ENCODE peak calls at places on chromosomes 12 and 14, in four cellular contexts. F is OCI-LY7, W is heart right ventricle, V is mammary epithelial cell. Q is an unnamed sample.
A peak's percentile ranks its signal among the peaks of the same experiment; 100 is the strongest.

GRCh38 chr12:115636546-115636945 is 640.9 kb downstream of the MED13L start:
- DNase-seq in W (no peak), F (no peak), V (no peak), Q (no peak)

GRCh38 chr14:102659797-102660196 is 67.3 kb downstream of the RCOR1 start:
- DNase-seq in V (peak; percentile 63), F (no peak), W (no peak), Q (no peak)

GRCh38 chr12:130330685-130331084 is 7.0 kb upstream of the PIWIL1 start:
- DNase-seq in F (no peak), W (no peak), V (no peak), Q (no peak)

GRCh38 chr12:110704750-110705149 is 15.8 kb upstream of the HVCN1 start:
- DNase-seq in W (no peak), V (peak; percentile 24), F (peak; percentile 57), Q (peak; percentile 29)

GRCh38 chr14:55927059-55927458 is 191.2 kb upstream of the PELI2 start:
- DNase-seq in V (no peak), W (no peak), F (no peak), Q (no peak)

GRCh38 chr14:50667491-50668007 is 557 bp downstream of the SAV1 start:
- DNase-seq in W (no peak), F (peak; percentile 67), V (peak; percentile 48), Q (peak; percentile 32)

GRCh38 chr12:94650143-94651056 is at the start of gene TMCC3:
- DNase-seq in V (peak; percentile 68), F (no peak), W (peak; percentile 22), Q (peak; percentile 78)

GRCh38 chr14:34619399-34619920 is 10.5 kb downstream of the SNX6 start:
- DNase-seq in F (no peak), W (no peak), V (no peak), Q (no peak)

GRCh38 chr12:11780521-11781101 is 131.1 kb downstream of the ETV6 start:
- DNase-seq in V (no peak), W (no peak), F (peak; percentile 58), Q (no peak)

GRCh38 chr14:64208261-64208660 is 85.9 kb downstream of the ESR2 start:
- DNase-seq in F (no peak), W (no peak), V (no peak), Q (no peak)

GRCh38 chr12:119096429-119097202 is 82.1 kb upstream of the HSPB8 start:
- DNase-seq in F (no peak), W (no peak), V (no peak), Q (no peak)

GRCh38 chr14:99026471-99026870 is 245.5 kb downstream of the BCL11B start:
- DNase-seq in W (no peak), F (peak; percentile 68), V (peak; percentile 11), Q (no peak)

GRCh38 chr12:113439606-113440030 is 17.4 kb downstream of the SDSL start:
- DNase-seq in F (peak; percentile 59), W (peak; percentile 25), V (no peak), Q (peak; percentile 47)

GRCh38 chr12:76384560-76384959 is 36.3 kb upstream of the BBS10 start:
- DNase-seq in F (no peak), W (no peak), V (no peak), Q (no peak)

GRCh38 chr14:100146548-100147091 is 12.8 kb downstream of the DEGS2 start:
- DNase-seq in W (no peak), F (no peak), V (no peak), Q (no peak)

GRCh38 chr14:105419305-105420091 is at the start of gene MTA1:
- DNase-seq in F (peak; percentile 68), V (no peak), W (no peak), Q (peak; percentile 96)

GRCh38 chr12:43226151-43226550 is 325.9 kb downstream of the ADAMTS20 start:
- DNase-seq in V (no peak), W (no peak), F (no peak), Q (no peak)

GRCh38 chr12:88691811-88692210 is 111.5 kb upstream of the KITLG start:
- DNase-seq in V (no peak), F (no peak), W (no peak), Q (no peak)

GRCh38 chr14:70555890-70556289 is 21.1 kb upstream of the ADAM20 start:
- DNase-seq in W (peak; percentile 7), F (no peak), V (peak; percentile 63), Q (no peak)

GRCh38 chr14:92670967-92671366 is 77.5 kb downstream of the LGMN start:
- DNase-seq in W (no peak), V (no peak), F (no peak), Q (no peak)

GRCh38 chr12:49750027-49750977 is 8.9 kb downstream of the TMBIM6 start:
- DNase-seq in V (peak; percentile 90), W (no peak), F (peak; percentile 44), Q (no peak)

GRCh38 chr12:20868277-20868676 is 57.8 kb downstream of the SLCO1B3 start:
- DNase-seq in W (no peak), V (no peak), F (no peak), Q (no peak)

GRCh38 chr12:121260091-121260490 is 36.4 kb downstream of the CAMKK2 start:
- DNase-seq in W (no peak), V (no peak), F (no peak), Q (no peak)

GRCh38 chr12:39105111-39105510 is 199.7 kb upstream of the CPNE8 start:
- DNase-seq in W (no peak), F (no peak), V (no peak), Q (no peak)

GRCh38 chr12:107372229-107372658 is 278.9 kb upstream of the CRY1 start:
- DNase-seq in V (peak; percentile 89), F (peak; percentile 21), W (no peak), Q (no peak)

GRCh38 chr14:105508069-105508468 is 17.0 kb downstream of the TEDC1 start:
- DNase-seq in W (no peak), F (no peak), V (no peak), Q (no peak)

GRCh38 chr14:71475916-71476315 is 456.3 kb upstream of the RGS6 start:
- DNase-seq in F (no peak), W (no peak), V (no peak), Q (no peak)

GRCh38 chr12:45329238-45329637 is 113.3 kb downstream of the ANO6 start:
- DNase-seq in F (no peak), W (no peak), V (no peak), Q (no peak)

GRCh38 chr12:53770281-53770680 is 18.5 kb upstream of the CISTR start:
- DNase-seq in V (peak; percentile 93), W (no peak), F (no peak), Q (no peak)

GRCh38 chr14:24231263-24232120 is 675 bp downstream of the NEDD8 start:
- DNase-seq in V (peak; percentile 44), F (peak; percentile 43), W (no peak), Q (no peak)

GRCh38 chr12:96812153-96812552 is 94.9 kb upstream of the NEDD1 start:
- DNase-seq in W (no peak), F (no peak), V (no peak), Q (no peak)

GRCh38 chr12:24363177-24363754 is 413.8 kb upstream of the SOX5 start:
- DNase-seq in W (no peak), F (no peak), V (no peak), Q (no peak)

GRCh38 chr14:36450550-36450949 is 69.5 kb downstream of the NKX2-1 start:
- DNase-seq in F (no peak), V (no peak), W (no peak), Q (no peak)

GRCh38 chr12:132102297-132102696 is 41.8 kb downstream of the DDX51 start:
- DNase-seq in W (no peak), V (no peak), F (no peak), Q (no peak)

GRCh38 chr12:123085730-123086487 is 65.0 kb downstream of the PITPNM2 start:
- DNase-seq in F (no peak), V (peak; percentile 94), W (no peak), Q (no peak)

GRCh38 chr12:20778969-20779368 is 31.5 kb upstream of the SLCO1B3 start:
- DNase-seq in W (no peak), V (no peak), F (no peak), Q (no peak)

GRCh38 chr12:66352197-66352596 is 49.9 kb downstream of the HELB start:
- DNase-seq in W (peak; percentile 8), V (no peak), F (peak; percentile 67), Q (peak; percentile 28)
- TF ChIP-seq CTCF in W (peak; percentile 31), V (peak; percentile 36), F (peak; percentile 70), Q (no peak)

DNA sequence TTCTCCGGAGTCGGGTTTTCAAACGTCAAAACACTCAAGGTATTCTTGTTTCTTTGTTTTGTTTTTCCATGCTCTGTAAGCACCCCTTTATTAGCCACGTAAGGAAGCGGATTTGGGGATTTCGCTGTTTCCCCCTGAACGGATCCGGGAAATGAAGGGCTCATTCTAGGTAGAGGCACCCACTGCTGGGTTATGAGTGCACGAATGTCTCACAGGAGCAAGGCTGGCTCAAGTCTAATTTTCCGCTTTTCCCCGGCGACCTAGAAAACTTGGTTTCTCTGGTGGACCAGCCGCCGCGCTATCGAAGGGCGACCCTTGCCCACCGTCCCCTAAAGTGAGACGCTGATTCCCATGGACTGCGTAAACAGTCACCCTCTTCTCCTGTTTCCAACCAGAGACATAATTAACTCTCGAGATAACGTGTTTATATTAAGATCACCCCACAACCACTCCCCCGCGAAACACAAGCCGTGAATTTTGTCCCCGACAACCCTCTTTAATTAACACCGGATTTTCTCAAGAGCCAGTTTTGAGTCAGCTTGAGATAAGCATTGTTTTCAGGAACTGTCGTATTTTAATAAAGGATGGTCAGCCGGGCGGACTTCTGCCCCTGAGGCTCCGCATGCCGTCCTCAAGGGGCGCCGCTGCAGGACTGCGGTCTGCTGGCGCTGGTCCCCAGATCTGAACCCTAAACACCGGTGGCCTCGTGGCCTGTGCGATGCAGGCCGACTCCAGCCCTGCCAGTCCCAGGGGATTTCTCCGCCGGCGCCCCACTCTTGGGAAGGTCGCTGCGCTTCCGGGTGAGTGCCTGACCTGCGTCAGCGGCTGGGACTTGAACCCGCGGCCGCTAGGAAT is 523 bp upstream of the ABCC9 start:
- DNase-seq in W (peak; percentile 70), V (no peak), F (no peak), Q (no peak)
- TF ChIP-seq CTCF in W (peak; percentile 31), V (no peak), F (no peak), Q (no peak)

GRCh38 chr12:103771466-103771865 is 69.6 kb downstream of the NT5DC3 start:
- DNase-seq in F (no peak), V (no peak), W (peak; percentile 18), Q (peak; percentile 18)
- TF ChIP-seq CTCF in F (peak; percentile 37), V (peak; percentile 21), W (peak; percentile 26), Q (no peak)

DNA sequence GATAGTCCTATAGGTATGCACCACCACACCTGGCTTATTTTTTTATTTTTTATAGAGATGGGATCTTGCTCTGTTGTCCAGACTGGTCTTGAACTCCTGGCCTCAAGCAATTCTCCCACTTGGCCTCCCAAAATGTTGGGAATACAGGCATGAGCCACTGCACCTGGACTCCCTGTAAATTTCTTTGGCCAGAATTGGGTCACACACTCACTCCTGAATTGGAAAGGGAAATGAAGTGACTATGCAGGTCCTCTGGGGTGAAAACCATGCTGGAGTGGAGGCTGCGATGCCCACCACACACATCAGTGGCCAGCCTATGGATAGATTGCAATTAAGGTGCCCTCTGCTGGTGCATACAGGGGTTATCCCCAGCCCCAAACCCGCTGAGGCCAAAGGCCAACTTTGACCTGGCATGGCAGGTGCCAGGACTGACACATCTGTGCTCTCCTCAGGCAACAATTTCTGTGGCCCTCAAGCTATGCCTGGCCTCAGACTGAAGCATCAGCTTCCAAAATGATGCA is 125.6 kb downstream of the SLC38A6 start:
- DNase-seq in V (no peak), F (peak; percentile 52), W (no peak), Q (no peak)
- TF ChIP-seq CTCF in V (peak; percentile 16), F (peak; percentile 74), W (peak; percentile 13), Q (no peak)

DNA sequence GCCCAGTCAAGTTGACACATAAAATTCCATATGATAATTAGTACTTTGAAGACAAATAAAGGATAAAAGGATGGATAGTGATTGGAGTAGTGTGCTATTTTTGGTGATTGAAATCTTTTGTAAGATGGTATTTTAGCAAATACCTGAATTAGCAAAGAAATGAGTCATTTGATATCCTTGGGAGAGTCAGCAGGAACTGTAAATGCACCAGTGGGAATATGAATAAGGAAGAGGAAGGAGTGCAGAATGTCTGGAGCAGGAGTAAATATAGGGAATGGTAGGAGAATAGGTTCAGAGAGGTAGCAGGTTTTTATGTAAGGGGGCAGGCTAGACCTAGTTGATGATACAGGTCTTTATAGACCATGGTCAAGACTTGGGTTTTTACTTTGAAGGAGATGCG is 74.9 kb downstream of the TRMT5 start:
- DNase-seq in W (no peak), F (no peak), V (no peak), Q (no peak)
- TF ChIP-seq CTCF in W (no peak), F (no peak), V (no peak), Q (no peak)

Q was measured in GM20000.